ENCODE peak calls at places on chromosomes 7 and 10, in eight cellular contexts. R is fibroblast of gingiva, M is Kasumi-1, V is ELF-1, L is ELR, W is transverse colon, U is T-helper 2 cell, S is hepatic stellate cell. T is an unnamed sample.

GRCh38 chr7:71019703-71020102 is 112.2 kb upstream of the GALNT17 start:
- DNase-seq in S (no peak), R (no peak), L (no peak), W (no peak), U (no peak), M (no peak), V (no peak), T (no peak)

GRCh38 chr10:34960983-34961382 is 129.2 kb downstream of the CUL2 start:
- DNase-seq in S (peak; percentile 24), V (no peak), W (no peak), L (peak; percentile 43), M (no peak), R (peak; percentile 13), U (no peak), T (no peak)

GRCh38 chr10:104937528-104937927 is 296.4 kb downstream of the SORCS3 start:
- DNase-seq in R (no peak), U (no peak), S (no peak), W (no peak), L (peak; percentile 80), M (no peak), V (no peak), T (no peak)

GRCh38 chr10:12194752-12195271 is 879 bp downstream of the NUDT5 start:
- DNase-seq in W (peak; percentile 49), V (peak; percentile 56), M (peak; percentile 44), L (peak; percentile 46), S (peak; percentile 26), U (no peak), R (peak; percentile 61), T (peak; percentile 26)

GRCh38 chr10:123156091-123156490 is 1.9 kb downstream of the BUB3 start:
- DNase-seq in L (peak; percentile 77), W (no peak), S (peak; percentile 29), R (peak; percentile 31), M (no peak), V (no peak), U (no peak), T (no peak)

GRCh38 chr10:124196659-124197058 is 103.3 kb upstream of the CHST15 start:
- DNase-seq in R (no peak), W (no peak), U (no peak), V (no peak), S (no peak), M (no peak), L (no peak), T (no peak)

GRCh38 chr7:5420108-5420840 is 3.4 kb downstream of the TNRC18 start:
- DNase-seq in V (peak; percentile 31), U (no peak), M (no peak), L (peak; percentile 49), S (no peak), R (no peak), W (no peak), T (no peak)

GRCh38 chr10:114068054-114068707 is 24.5 kb downstream of the ADRB1 start:
- DNase-seq in S (no peak), M (no peak), U (no peak), V (no peak), W (no peak), L (peak; percentile 37), R (peak; percentile 32), T (no peak)

GRCh38 chr10:2867788-2868299 is 199.5 kb upstream of the PFKP start:
- DNase-seq in L (no peak), U (no peak), W (no peak), V (no peak), S (no peak), M (no peak), R (no peak), T (no peak)

GRCh38 chr10:13371879-13372470 is 23.9 kb upstream of the SEPHS1 start:
- DNase-seq in R (peak; percentile 74), V (peak; percentile 80), W (peak; percentile 73), M (peak; percentile 95), S (peak; percentile 87), U (no peak), L (peak; percentile 86), T (peak; percentile 89)

GRCh38 chr7:45511721-45512422 is 62.3 kb upstream of the ADCY1 start:
- DNase-seq in S (no peak), R (no peak), V (no peak), M (no peak), L (no peak), W (no peak), U (no peak), T (no peak)

GRCh38 chr7:138515001-138515528 is 55.0 kb downstream of the TRIM24 start:
- DNase-seq in V (no peak), R (no peak), S (no peak), U (no peak), W (no peak), M (peak; percentile 46), L (no peak), T (no peak)

GRCh38 chr7:80611779-80612178 is 26.7 kb upstream of the CD36 start:
- DNase-seq in W (no peak), M (no peak), R (peak; percentile 52), S (no peak), L (peak; percentile 37), V (no peak), U (no peak), T (peak; percentile 49)

GRCh38 chr10:85446852-85447251 is 919.7 kb downstream of the GRID1 start:
- DNase-seq in W (no peak), R (no peak), S (no peak), U (no peak), V (no peak), L (no peak), M (no peak), T (no peak)

GRCh38 chr7:73707045-73707631 is 12.3 kb downstream of the STX1A start:
- DNase-seq in L (no peak), M (peak; percentile 11), U (no peak), V (no peak), R (no peak), S (no peak), W (peak; percentile 91), T (peak; percentile 10)

GRCh38 chr10:16386855-16387254 is 50.0 kb upstream of the PTER start:
- DNase-seq in R (no peak), M (no peak), S (no peak), U (no peak), V (peak; percentile 15), L (no peak), W (no peak), T (no peak)

GRCh38 chr7:158814637-158815036 is 14.7 kb downstream of the ESYT2 start:
- DNase-seq in R (no peak), U (no peak), S (no peak), W (no peak), L (no peak), M (no peak), V (no peak), T (no peak)

GRCh38 chr7:138097064-138097741 is 20.9 kb downstream of the AKR1D1 start:
- DNase-seq in R (no peak), L (peak; percentile 49), M (peak; percentile 77), W (peak; percentile 45), V (peak; percentile 22), U (no peak), S (no peak), T (peak; percentile 18)

GRCh38 chr7:31408120-31408729 is 67.7 kb upstream of the NEUROD6 start:
- DNase-seq in W (no peak), V (no peak), L (peak; percentile 88), U (no peak), M (no peak), S (no peak), R (no peak), T (no peak)

GRCh38 chr10:104337527-104337984 is 709 bp downstream of the ITPRIP start:
- DNase-seq in V (peak; percentile 71), R (no peak), U (no peak), L (peak; percentile 54), S (no peak), M (peak; percentile 63), W (peak; percentile 63), T (peak; percentile 59)

GRCh38 chr7:5179756-5180155 is 10.3 kb upstream of the WIPI2 start:
- DNase-seq in U (no peak), W (no peak), L (no peak), M (no peak), V (no peak), R (no peak), S (no peak), T (no peak)

GRCh38 chr10:113133497-113133896 is 183.4 kb downstream of the TCF7L2 start:
- DNase-seq in S (peak; percentile 22), V (no peak), W (no peak), L (no peak), U (no peak), R (peak; percentile 55), M (peak; percentile 8), T (no peak)

GRCh38 chr10:8150401-8150905 is 96.0 kb downstream of the GATA3 start:
- DNase-seq in V (no peak), S (no peak), L (no peak), R (no peak), W (no peak), U (no peak), M (no peak), T (no peak)

GRCh38 chr7:66921918-66922486 is 977 bp downstream of the TMEM248 start:
- DNase-seq in R (no peak), L (peak; percentile 24), W (peak; percentile 22), U (no peak), V (no peak), S (peak; percentile 36), M (peak; percentile 33), T (peak; percentile 31)

GRCh38 chr7:121341933-121342332 is 13.1 kb downstream of the WNT16 start:
- DNase-seq in M (no peak), V (no peak), U (no peak), R (no peak), W (no peak), S (no peak), L (no peak), T (no peak)

GRCh38 chr7:98974205-98974604 is 95.9 kb downstream of the TRRAP start:
- DNase-seq in M (no peak), R (no peak), L (no peak), W (no peak), S (no peak), V (no peak), U (no peak), T (no peak)

GRCh38 chr7:132996581-132997242 is 85.2 kb downstream of the CHCHD3 start:
- DNase-seq in U (no peak), W (no peak), V (no peak), M (no peak), L (no peak), R (no peak), S (no peak), T (no peak)

GRCh38 chr10:132140167-132140925 is 46.4 kb upstream of the DPYSL4 start:
- DNase-seq in L (no peak), V (no peak), U (no peak), M (no peak), R (no peak), S (no peak), W (no peak), T (no peak)

GRCh38 chr7:115494529-115495147 is 535.9 kb downstream of the TFEC start:
- DNase-seq in L (no peak), R (no peak), V (no peak), U (no peak), S (no peak), M (no peak), W (no peak), T (no peak)

GRCh38 chr10:91616124-91616523 is 16.7 kb downstream of the PPP1R3C start:
- DNase-seq in S (no peak), W (no peak), V (no peak), R (peak; percentile 57), U (no peak), M (no peak), L (no peak), T (no peak)

GRCh38 chr10:14384915-14385314 is 54.2 kb upstream of the FRMD4A start:
- DNase-seq in U (no peak), M (no peak), S (no peak), L (no peak), R (no peak), W (no peak), V (no peak), T (no peak)

GRCh38 chr10:14431868-14432267 is 101.1 kb upstream of the FRMD4A start:
- DNase-seq in S (no peak), U (no peak), R (no peak), M (no peak), V (no peak), L (no peak), W (no peak), T (no peak)

GRCh38 chr7:44066494-44067063 is 1.2 kb upstream of the PGAM2 start:
- DNase-seq in S (no peak), U (no peak), R (no peak), M (no peak), V (no peak), L (no peak), W (peak; percentile 6), T (no peak)

GRCh38 chr7:11328309-11328708 is 354.6 kb downstream of the PHF14 start:
- DNase-seq in V (peak; percentile 34), S (no peak), W (no peak), M (no peak), L (no peak), U (no peak), R (no peak), T (no peak)